ENCODE peak calls at places on chromosome 9, in ten cellular contexts. A is DMS 273 treated with DMSO at 0.1 percent for 48 hours; K is LoVo; F is pons; S is AG08395; B is nephron progenitor cell; Y is activated gamma-delta T cell treated with anti-CD3 and anti-CD28 coated beads, Interleukin-2, amount 50 U/mL, for 16 hours; O is PC-3; G is stimulated activated CD4-positive, alpha-beta T cell treated with anti-CD3 and anti-CD28 coated beads, TNF-alpha, amount 100 ng/mL, for 24 hours; P is GM03348. Z is an unnamed sample.

GRCh38 chr9:100473271-100474081 is 527 bp downstream of the TMEFF1 start:
- DNase-seq in B (peak; percentile 74), F (no peak), K (peak; percentile 15), Y (peak; percentile 2), A (no peak), S (peak; percentile 49), O (peak; percentile 20), P (peak; percentile 79), G (no peak), Z (peak; percentile 70)

GRCh38 chr9:135320943-135321342 is 158.6 kb upstream of the PPP1R26 start:
- DNase-seq in O (no peak), K (no peak), B (no peak), A (no peak), S (no peak), P (no peak), F (no peak), Y (no peak), G (no peak), Z (no peak)

GRCh38 chr9:20441704-20442423 is 180.4 kb downstream of the MLLT3 start:
- DNase-seq in K (no peak), O (no peak), F (no peak), Y (no peak), G (no peak), P (no peak), A (no peak), B (no peak), S (no peak), Z (no peak)

GRCh38 chr9:130938652-130939404 is at the start of gene FIBCD1:
- DNase-seq in A (no peak), P (peak; percentile 85), O (peak; percentile 40), S (peak; percentile 41), B (peak; percentile 58), F (no peak), Y (no peak), G (no peak), K (peak; percentile 48), Z (no peak)

GRCh38 chr9:104743377-104743985 is 4.0 kb upstream of the NIPSNAP3A start:
- DNase-seq in G (no peak), P (peak; percentile 61), Y (no peak), A (no peak), B (peak; percentile 9), K (peak; percentile 61), S (peak; percentile 61), F (peak; percentile 83), O (peak; percentile 69), Z (peak; percentile 40)

GRCh38 chr9:79774356-79774755 is 202.6 kb downstream of the TLE4 start:
- DNase-seq in G (no peak), P (no peak), B (no peak), O (no peak), Y (no peak), K (no peak), A (no peak), F (no peak), S (no peak), Z (no peak)

GRCh38 chr9:137486545-137487453 is 27.7 kb upstream of the NSMF start:
- DNase-seq in F (no peak), Y (no peak), K (no peak), O (no peak), A (no peak), G (no peak), B (no peak), S (no peak), P (no peak), Z (peak; percentile 35)

GRCh38 chr9:21993007-21993406 is 1.2 kb downstream of the CDKN2A start:
- DNase-seq in O (no peak), P (no peak), Y (no peak), S (no peak), G (no peak), K (no peak), A (no peak), F (no peak), B (no peak), Z (no peak)

GRCh38 chr9:76414656-76415055 is 20.4 kb upstream of the RFK start:
- DNase-seq in B (no peak), S (no peak), Y (no peak), P (no peak), A (no peak), G (no peak), F (no peak), O (peak; percentile 18), K (no peak), Z (no peak)

GRCh38 chr9:82385633-82386032 is 397.1 kb downstream of the SPATA31D1 start:
- DNase-seq in K (no peak), B (no peak), S (no peak), A (no peak), P (no peak), Y (no peak), F (no peak), G (no peak), O (no peak), Z (no peak)

GRCh38 chr9:99169982-99170761 is 51.6 kb downstream of the ALG2 start:
- DNase-seq in K (no peak), S (no peak), Y (no peak), G (no peak), A (no peak), P (no peak), O (no peak), B (peak; percentile 64), F (no peak), Z (no peak)

GRCh38 chr9:135478858-135479468 is 619 bp upstream of the PPP1R26 start:
- DNase-seq in O (peak; percentile 45), Y (no peak), F (peak; percentile 41), P (peak; percentile 62), A (no peak), K (peak; percentile 54), S (peak; percentile 40), B (peak; percentile 39), G (no peak), Z (peak; percentile 46)

GRCh38 chr9:137088121-137088520 is 1.3 kb downstream of the MAN1B1 start:
- DNase-seq in Y (no peak), S (no peak), O (no peak), A (no peak), K (no peak), B (no peak), G (no peak), F (no peak), P (no peak), Z (no peak)

GRCh38 chr9:32380944-32381343 is 3.5 kb upstream of the ACO1 start:
- DNase-seq in Y (no peak), K (no peak), S (no peak), O (no peak), B (no peak), P (no peak), G (no peak), F (no peak), A (no peak), Z (no peak)

GRCh38 chr9:120882935-120883607 is 6.1 kb upstream of the PHF19 start:
- DNase-seq in Y (no peak), A (no peak), B (no peak), K (peak; percentile 32), G (no peak), P (no peak), F (no peak), O (no peak), S (no peak), Z (no peak)

GRCh38 chr9:99822096-99822595 is 461 bp downstream of the NR4A3 start:
- DNase-seq in S (peak; percentile 41), A (no peak), B (no peak), Y (no peak), F (peak; percentile 36), K (peak; percentile 5), G (no peak), P (peak; percentile 56), O (no peak), Z (no peak)

GRCh38 chr9:22316645-22317044 is 130.0 kb upstream of the DMRTA1 start:
- DNase-seq in Y (no peak), G (no peak), B (no peak), S (no peak), A (no peak), F (no peak), P (no peak), O (no peak), K (no peak), Z (no peak)

GRCh38 chr9:21413089-21414023 is 4.4 kb downstream of the IFNA8 start:
- DNase-seq in S (no peak), P (no peak), O (no peak), F (no peak), B (no peak), Y (no peak), A (no peak), K (no peak), G (no peak), Z (no peak)

GRCh38 chr9:116174347-116174746 is 20.8 kb downstream of the PAPPA start:
- DNase-seq in O (peak; percentile 71), S (no peak), P (no peak), A (no peak), B (no peak), G (no peak), K (peak; percentile 30), F (no peak), Y (no peak), Z (no peak)

GRCh38 chr9:124877383-124877782 is 15.5 kb downstream of the ARPC5L start:
- DNase-seq in S (no peak), G (no peak), Y (no peak), A (no peak), O (no peak), P (no peak), B (no peak), F (no peak), K (no peak), Z (no peak)

GRCh38 chr9:110820378-110820777 is 151.8 kb downstream of the MUSK start:
- DNase-seq in K (no peak), Y (no peak), G (no peak), P (no peak), S (no peak), A (no peak), O (no peak), F (peak; percentile 37), B (no peak), Z (no peak)

GRCh38 chr9:89154218-89154617 is 24.4 kb downstream of the SHC3 start:
- DNase-seq in A (no peak), G (no peak), B (no peak), O (no peak), F (no peak), P (no peak), Y (no peak), K (no peak), S (no peak), Z (no peak)

GRCh38 chr9:69130456-69131441 is 43.3 kb upstream of the TJP2 start:
- DNase-seq in F (peak; percentile 32), O (peak; percentile 48), G (no peak), P (peak; percentile 63), K (no peak), A (no peak), S (peak; percentile 84), B (no peak), Y (no peak), Z (no peak)

GRCh38 chr9:130522233-130522808 is 57.1 kb upstream of the FUBP3 start:
- DNase-seq in G (no peak), P (no peak), F (no peak), B (no peak), K (no peak), S (no peak), O (no peak), A (peak; percentile 86), Y (no peak), Z (no peak)

GRCh38 chr9:133954862-133955529 is 37.1 kb downstream of the VAV2 start:
- DNase-seq in O (no peak), S (no peak), B (peak; percentile 4), F (no peak), P (no peak), Y (no peak), A (no peak), G (no peak), K (no peak), Z (peak; percentile 73)

Z was measured in B cell.